ENCODE peak calls at places on chromosomes 3 and 15, in four cellular contexts. V, F, G and P are unnamed samples.

GRCh38 chr3:34072297-34072696 is 273.9 kb downstream of the PDCD6IP start:
- DNase-seq in V (no peak), F (no peak), G (no peak), P (no peak)

GRCh38 chr3:169822540-169822939 is 9.8 kb upstream of the LRRC34 start:
- DNase-seq in F (no peak), G (no peak), V (no peak), P (no peak)

GRCh38 chr3:7707192-7707591 is 794.4 kb upstream of the LMCD1 start:
- DNase-seq in G (no peak), F (no peak), V (no peak), P (peak)

GRCh38 chr3:34016925-34017592 is 218.6 kb downstream of the PDCD6IP start:
- DNase-seq in V (no peak), F (peak), G (no peak), P (peak)

GRCh38 chr3:110248666-110249065 is 823.0 kb upstream of the NECTIN3 start:
- DNase-seq in V (no peak), F (no peak), G (peak), P (no peak)

GRCh38 chr3:178826437-178827010 is 245.1 kb downstream of the ZMAT3 start:
- DNase-seq in F (peak), G (no peak), V (no peak), P (no peak)

GRCh38 chr3:43222594-43222993 is 63.7 kb upstream of the SNRK start:
- DNase-seq in G (no peak), F (no peak), V (no peak), P (no peak)

GRCh38 chr3:196235452-196236122 is 19.3 kb downstream of the SLC51A start:
- DNase-seq in V (no peak), G (no peak), F (no peak), P (no peak)

GRCh38 chr15:86445750-86446149 is 366.1 kb downstream of the AGBL1 start:
- DNase-seq in F (no peak), G (no peak), V (no peak), P (no peak)

GRCh38 chr3:128902426-128902825 is 23.0 kb downstream of the ACAD9 start:
- DNase-seq in V (no peak), F (no peak), G (no peak), P (no peak)

GRCh38 chr3:186517218-186517617 is 27.0 kb downstream of the CRYGS start:
- DNase-seq in G (no peak), V (peak), F (no peak), P (no peak)

GRCh38 chr15:96322401-96323249 is 7.9 kb upstream of the NR2F2 start:
- DNase-seq in F (no peak), G (peak), V (peak), P (no peak)

GRCh38 chr3:94011208-94011842 is 17.1 kb downstream of the STX19 start:
- DNase-seq in G (no peak), V (no peak), F (no peak), P (no peak)

GRCh38 chr3:101381809-101382208 is 61.4 kb upstream of the IMPG2 start:
- DNase-seq in F (peak), G (peak), V (peak), P (peak)

GRCh38 chr15:88648357-88649214 is 9.8 kb downstream of the ISG20 start:
- DNase-seq in G (peak), V (peak), F (no peak), P (no peak)

GRCh38 chr15:62135532-62136134 is 29.5 kb downstream of the C2CD4B start:
- DNase-seq in V (peak), G (peak), F (no peak), P (no peak)

GRCh38 chr3:49916686-49917085 is 12.9 kb downstream of the MON1A start:
- DNase-seq in V (no peak), G (peak), F (no peak), P (no peak)

GRCh38 chr15:35673093-35673573 is 127.2 kb upstream of the DPH6 start:
- DNase-seq in F (no peak), V (no peak), G (no peak), P (peak)

GRCh38 chr3:66812126-66812525 is 186.0 kb upstream of the KBTBD8 start:
- DNase-seq in G (peak), F (peak), V (no peak), P (peak)

GRCh38 chr3:45178131-45179023 is 32.2 kb upstream of the CDCP1 start:
- DNase-seq in F (no peak), V (no peak), G (peak), P (no peak)

GRCh38 chr15:60928987-60929386 is 300.1 kb downstream of the RORA start:
- DNase-seq in F (no peak), V (no peak), G (no peak), P (peak)

GRCh38 chr3:127865941-127866340 is 43.6 kb upstream of the MGLL start:
- DNase-seq in F (no peak), G (peak), V (peak), P (no peak)

GRCh38 chr3:69669070-69669469 is 70.2 kb upstream of the MITF start:
- DNase-seq in G (no peak), F (no peak), V (peak), P (no peak)

GRCh38 chr15:64686130-64686735 is 89.2 kb downstream of the RBPMS2 start:
- DNase-seq in G (peak), F (peak), V (peak), P (peak)

GRCh38 chr3:159749406-159749805 is 239.2 kb upstream of the IL12A start:
- DNase-seq in G (no peak), V (no peak), F (no peak), P (no peak)

GRCh38 chr3:74613060-74613459 is 1.4 kb downstream of the CNTN3 start:
- DNase-seq in V (peak), G (no peak), F (no peak), P (no peak)
- H3K4me3 ChIP-seq in V (no peak), G (peak), F (no peak), P (peak)

DNA sequence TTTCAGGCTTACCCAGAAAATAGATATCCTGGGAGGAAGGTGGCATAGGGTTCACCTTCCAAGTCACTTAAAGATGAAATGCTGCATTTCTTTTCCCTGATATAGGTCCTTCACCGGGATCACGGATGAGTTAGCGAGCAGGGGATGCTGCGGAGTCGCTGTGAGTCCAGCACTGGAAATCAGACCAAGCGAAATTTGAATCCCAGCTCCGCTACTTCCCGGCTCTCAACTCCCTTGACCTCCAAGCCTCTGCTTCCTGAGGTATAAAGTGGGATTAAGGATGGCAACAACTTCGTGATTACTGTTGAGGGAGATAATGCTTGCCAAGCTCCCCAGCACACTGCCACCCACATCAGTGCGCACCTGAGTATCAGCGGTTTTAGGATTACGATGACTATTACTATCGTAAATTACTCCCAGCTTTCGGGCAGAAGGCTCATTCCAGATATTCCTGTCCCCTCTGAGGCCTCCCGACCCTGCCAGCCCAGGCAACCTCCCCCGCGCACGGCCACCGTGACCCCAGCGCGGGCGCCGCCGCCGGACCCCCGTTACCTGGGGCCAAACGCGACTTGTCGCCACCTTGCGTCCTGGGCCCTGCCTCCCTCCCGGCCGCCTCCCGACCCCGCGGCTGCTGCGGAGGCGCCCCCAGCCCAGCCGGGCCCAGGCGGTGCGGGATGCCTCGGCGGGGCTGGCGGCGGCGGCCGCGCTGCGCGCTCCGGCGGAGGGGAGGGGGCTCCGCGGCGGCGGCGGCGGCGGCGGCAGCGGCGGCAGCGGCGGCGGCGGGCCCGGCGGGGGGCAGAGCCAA is 542 bp upstream of the GPR27 start:
- DNase-seq in V (no peak), F (no peak), G (no peak), P (no peak)
- TF ChIP-seq EZH2 in V (peak), F (no peak), G (peak), P (no peak)

GRCh38 chr15:39807791-39808190 is 25.1 kb upstream of the FSIP1 start:
- DNase-seq in G (no peak), F (no peak), V (no peak), P (no peak)
- H3K4me3 ChIP-seq in G (no peak), F (no peak), V (no peak), P (no peak)

DNA sequence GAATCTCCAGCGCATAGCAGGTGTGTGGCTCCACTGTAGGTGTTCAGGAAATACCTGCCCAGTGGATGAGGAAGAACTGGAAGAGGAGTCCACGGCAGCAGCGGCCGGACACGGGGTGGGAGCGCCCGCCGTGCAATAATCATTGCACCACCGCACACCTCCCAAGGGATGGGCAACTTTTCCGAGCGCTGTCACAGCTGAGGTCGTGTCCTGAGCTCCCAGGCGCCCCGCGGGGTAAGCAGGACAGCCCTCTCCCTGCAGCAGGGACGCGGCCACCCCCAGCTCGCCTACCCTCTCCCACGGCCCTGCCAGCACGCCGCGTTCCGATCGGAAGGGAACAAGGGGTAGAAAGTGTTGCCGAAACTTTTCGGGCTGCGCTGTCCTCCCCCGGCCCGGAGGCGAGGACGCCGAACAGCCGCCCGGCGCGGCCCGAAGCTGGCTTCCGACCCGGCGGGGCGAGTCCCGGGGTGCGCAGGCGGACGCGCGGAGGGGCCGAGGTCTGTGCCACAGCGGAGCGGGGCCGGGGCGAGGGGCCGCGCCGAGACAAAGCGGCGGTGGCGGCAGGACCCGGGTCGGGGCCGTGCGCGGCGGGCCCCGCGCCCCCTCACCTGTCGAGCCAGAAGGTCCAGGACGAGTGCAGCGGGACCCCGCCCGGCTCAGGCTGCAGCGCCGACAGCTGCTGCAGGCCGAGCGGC is 471 bp downstream of the EIF4E3 start:
- DNase-seq in V (peak), G (no peak), F (peak), P (no peak)
- TF ChIP-seq EZH2 in V (no peak), G (no peak), F (no peak), P (no peak)